ENCODE peak calls at places on chromosomes 5 and 9, in eight cellular contexts. X, Z, G, Y, U, V, W and E are unnamed samples.

GRCh38 chr5:149694007-149694406 is 36.1 kb upstream of the PPARGC1B start:
- DNase-seq in V (no peak), Z (no peak), W (no peak), U (no peak), X (peak; percentile 55), Y (no peak), G (no peak), E (no peak)

GRCh38 chr5:160076997-160077396 is 42.3 kb downstream of the PWWP2A start:
- DNase-seq in Z (no peak), V (no peak), W (no peak), X (no peak), Y (no peak), G (no peak), U (no peak), E (no peak)

GRCh38 chr5:54383225-54383624 is 72.3 kb upstream of the HSPB3 start:
- DNase-seq in U (no peak), W (no peak), X (peak; percentile 27), G (no peak), V (peak; percentile 64), Y (peak; percentile 51), Z (no peak), E (no peak)

GRCh38 chr5:16690243-16690839 is 73.5 kb upstream of the RETREG1 start:
- DNase-seq in U (no peak), X (peak; percentile 59), Y (peak; percentile 63), W (peak; percentile 51), Z (peak; percentile 22), V (peak; percentile 63), G (peak; percentile 10), E (peak; percentile 70)

GRCh38 chr5:32206799-32207634 is 32.9 kb upstream of the GOLPH3 start:
- DNase-seq in X (no peak), G (no peak), Z (no peak), U (no peak), V (no peak), Y (no peak), W (no peak), E (no peak)

GRCh38 chr5:20113031-20113685 is 125.2 kb upstream of the CDH18 start:
- DNase-seq in G (peak; percentile 64), W (no peak), Y (peak; percentile 35), Z (no peak), V (peak; percentile 42), X (no peak), U (no peak), E (no peak)

GRCh38 chr9:35162605-35163315 is 951 bp downstream of the UNC13B start:
- DNase-seq in V (no peak), X (no peak), Z (no peak), G (peak; percentile 5), W (no peak), U (no peak), Y (no peak), E (no peak)

GRCh38 chr9:120652902-120653301 is 61.4 kb downstream of the MEGF9 start:
- DNase-seq in X (no peak), G (no peak), Z (no peak), W (no peak), Y (no peak), V (no peak), U (no peak), E (no peak)

GRCh38 chr9:976258-976804 is at the start of gene DMRT3:
- DNase-seq in V (no peak), Z (peak; percentile 48), W (no peak), X (no peak), Y (no peak), G (no peak), U (no peak), E (peak; percentile 26)

GRCh38 chr9:70949239-70949638 is 172.2 kb downstream of the TRPM3 start:
- DNase-seq in W (no peak), G (no peak), V (no peak), Y (no peak), U (no peak), X (no peak), Z (no peak), E (no peak)

GRCh38 chr5:180521101-180521500 is 26.9 kb downstream of the CNOT6 start:
- DNase-seq in U (no peak), W (no peak), X (no peak), G (no peak), Z (no peak), V (no peak), Y (no peak), E (no peak)

GRCh38 chr5:26700759-26701384 is 337.5 kb downstream of the CDH9 start:
- DNase-seq in V (no peak), X (peak; percentile 75), Y (no peak), W (no peak), Z (peak; percentile 22), G (no peak), U (no peak), E (peak; percentile 56)

GRCh38 chr9:102950341-102950740 is 44.8 kb upstream of the CYLC2 start:
- DNase-seq in G (no peak), V (no peak), X (no peak), W (peak; percentile 44), Z (no peak), Y (no peak), U (no peak), E (no peak)

GRCh38 chr9:98774746-98775145 is 21.6 kb downstream of the ANKS6 start:
- DNase-seq in U (no peak), Z (no peak), Y (peak; percentile 16), G (no peak), X (peak; percentile 28), W (no peak), V (no peak), E (no peak)

GRCh38 chr9:130522233-130522808 is 57.1 kb upstream of the FUBP3 start:
- DNase-seq in Y (no peak), U (no peak), G (no peak), W (no peak), V (no peak), X (no peak), Z (no peak), E (peak; percentile 46)

GRCh38 chr9:99090366-99091130 is 14.4 kb upstream of the TGFBR1 start:
- DNase-seq in Z (no peak), V (no peak), X (no peak), U (no peak), Y (no peak), G (peak; percentile 75), W (no peak), E (no peak)

GRCh38 chr9:2676466-2676865 is 40.8 kb upstream of the KCNV2 start:
- DNase-seq in X (peak; percentile 10), Z (no peak), W (no peak), G (no peak), V (no peak), U (no peak), Y (no peak), E (no peak)

GRCh38 chr5:138979684-138980275 is 104.6 kb upstream of the LRRTM2 start:
- DNase-seq in V (no peak), X (no peak), W (no peak), Y (no peak), U (no peak), Z (no peak), G (peak; percentile 8), E (no peak)

DNA sequence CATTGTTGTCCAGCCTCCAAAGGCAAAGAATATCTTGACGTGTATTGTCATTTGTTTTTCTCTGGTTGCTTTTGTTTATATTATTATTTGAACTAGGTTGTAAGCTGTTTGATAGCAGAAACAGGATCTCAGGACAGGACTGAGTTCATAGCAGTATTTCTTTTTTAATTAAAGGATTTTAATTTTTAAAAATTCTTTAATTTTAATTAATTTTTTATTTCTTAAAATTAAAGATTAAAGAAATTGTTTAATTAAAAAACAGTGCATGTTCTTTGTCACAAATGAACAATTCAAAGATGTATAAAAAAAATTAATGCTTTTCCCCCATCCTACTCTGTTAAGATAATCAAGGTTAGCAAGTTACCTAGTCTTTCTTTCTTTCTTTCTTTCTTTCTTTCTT is 69.2 kb upstream of the PCSK1 start:
- DNase-seq in Y (no peak), Z (no peak), G (no peak), X (no peak), W (no peak), V (no peak), U (no peak), E (no peak)
- TF ChIP-seq CTCF in Y (no peak), Z (no peak), G (no peak), X (no peak), W (no peak), V (no peak), U (no peak), E (no peak)

GRCh38 chr9:86892576-86892975 is 54.7 kb downstream of the GAS1 start:
- DNase-seq in G (no peak), U (no peak), X (no peak), Y (peak; percentile 31), V (peak; percentile 37), Z (no peak), W (peak; percentile 6), E (no peak)

GRCh38 chr9:86891091-86891490 is 56.2 kb downstream of the GAS1 start:
- DNase-seq in U (no peak), W (no peak), Y (no peak), Z (no peak), X (no peak), V (no peak), G (no peak), E (no peak)

GRCh38 chr9:86891886-86892437 is 55.3 kb downstream of the GAS1 start:
- DNase-seq in G (no peak), Z (no peak), U (no peak), W (no peak), X (no peak), Y (no peak), V (no peak), E (no peak)

GRCh38 chr9:86893811-86894490 is 53.4 kb downstream of the GAS1 start:
- DNase-seq in X (no peak), U (no peak), G (no peak), W (no peak), Z (no peak), V (no peak), Y (no peak), E (no peak)
- TF ChIP-seq CTCF in X (no peak), U (no peak), G (no peak), W (no peak), Z (no peak), V (no peak), Y (no peak), E (no peak)

GRCh38 chr5:53322257-53322656 is 158.2 kb upstream of the FST start:
- DNase-seq in G (peak; percentile 33), U (no peak), W (no peak), V (no peak), X (no peak), Z (no peak), Y (no peak), E (no peak)

GRCh38 chr5:53321721-53322120 is 158.7 kb upstream of the FST start:
- DNase-seq in Z (no peak), X (no peak), U (no peak), V (no peak), W (no peak), Y (no peak), G (no peak), E (no peak)

GRCh38 chr5:53319306-53319705 is 161.1 kb upstream of the FST start:
- DNase-seq in Z (no peak), Y (no peak), U (no peak), X (peak; percentile 78), V (no peak), W (no peak), G (no peak), E (no peak)

GRCh38 chr5:53321073-53321472 is 159.4 kb upstream of the FST start:
- DNase-seq in U (no peak), G (peak; percentile 55), W (no peak), Y (no peak), Z (no peak), V (no peak), X (no peak), E (no peak)

GRCh38 chr5:53318303-53318702 is 162.1 kb upstream of the FST start:
- DNase-seq in W (no peak), Y (no peak), G (no peak), U (no peak), V (no peak), X (peak; percentile 41), Z (no peak), E (no peak)
- TF ChIP-seq CTCF in W (no peak), Y (peak; percentile 8), G (no peak), U (no peak), V (no peak), X (no peak), Z (peak; percentile 40), E (no peak)

GRCh38 chr5:140042551-140043507 is at the start of gene NRG2:
- DNase-seq in X (peak; percentile 63), G (peak; percentile 17), V (peak; percentile 44), Y (peak; percentile 53), U (peak; percentile 86), Z (peak; percentile 73), W (peak; percentile 22), E (peak; percentile 79)
- TF ChIP-seq CTCF in X (peak; percentile 57), G (peak; percentile 30), V (peak; percentile 30), Y (peak; percentile 58), U (peak; percentile 20), Z (peak; percentile 64), W (peak; percentile 61), E (peak; percentile 59)